ENCODE peak calls at places on chromosome 16, in six cellular contexts. B is RWPE1, G is cardiac muscle cell, O is tibial nerve, T is AG09309, J is prostate gland. V is an unnamed sample.

GRCh38 chr16:28100810-28101532 is 37.5 kb upstream of the GSG1L start:
- DNase-seq in B (no peak), O (no peak), T (no peak), J (no peak), G (no peak), V (no peak)

GRCh38 chr16:54462151-54462651 is 175.6 kb upstream of the IRX3 start:
- DNase-seq in T (peak; percentile 90), G (no peak), O (no peak), J (no peak), B (no peak), V (no peak)

GRCh38 chr16:2031081-2031577 is 4.4 kb downstream of the NHERF2 start:
- DNase-seq in B (no peak), T (no peak), J (no peak), G (no peak), O (no peak), V (no peak)

GRCh38 chr16:17177242-17177967 is 293.4 kb downstream of the XYLT1 start:
- DNase-seq in G (no peak), J (peak; percentile 8), O (no peak), B (peak; percentile 38), T (peak; percentile 28), V (no peak)

GRCh38 chr16:66434619-66435430 is 7.7 kb downstream of the BEAN1 start:
- DNase-seq in O (no peak), B (no peak), J (no peak), T (no peak), G (no peak), V (no peak)

GRCh38 chr16:64312292-64312691 is 809.6 kb downstream of the CDH11 start:
- DNase-seq in B (no peak), O (no peak), J (no peak), T (no peak), G (no peak), V (no peak)

GRCh38 chr16:51898872-51899271 is 648.1 kb downstream of the TOX3 start:
- DNase-seq in G (no peak), B (no peak), J (no peak), O (no peak), T (no peak), V (no peak)

GRCh38 chr16:69906838-69907301 is 44.3 kb upstream of the CLEC18A start:
- DNase-seq in O (no peak), J (no peak), T (peak; percentile 80), B (no peak), G (no peak), V (no peak)

GRCh38 chr16:79372504-79373184 is 227.9 kb downstream of the MAF start:
- DNase-seq in T (no peak), O (peak; percentile 8), B (peak; percentile 84), J (no peak), G (no peak), V (no peak)

GRCh38 chr16:9395958-9396359 is 304.5 kb downstream of the HAPSTR1 start:
- DNase-seq in J (no peak), T (no peak), O (no peak), G (no peak), B (no peak), V (no peak)

GRCh38 chr16:69311533-69312388 is 611 bp downstream of the VPS4A start:
- DNase-seq in J (no peak), B (peak; percentile 35), O (no peak), G (peak; percentile 52), T (no peak), V (no peak)

GRCh38 chr16:1810106-1810505 is 16.5 kb downstream of the HAGH start:
- DNase-seq in G (no peak), J (no peak), B (no peak), O (no peak), T (no peak), V (no peak)

GRCh38 chr16:87426423-87427215 is 34.5 kb downstream of the MAP1LC3B start:
- DNase-seq in T (no peak), G (no peak), O (no peak), J (no peak), B (no peak), V (no peak)

GRCh38 chr16:81421536-81421935 is 23.1 kb upstream of the CMIP start:
- DNase-seq in B (no peak), O (no peak), G (no peak), J (no peak), T (no peak), V (no peak)
- TF ChIP-seq CTCF in B (no peak), O (no peak), G (no peak), J (no peak), T (no peak), V (no peak)

DNA sequence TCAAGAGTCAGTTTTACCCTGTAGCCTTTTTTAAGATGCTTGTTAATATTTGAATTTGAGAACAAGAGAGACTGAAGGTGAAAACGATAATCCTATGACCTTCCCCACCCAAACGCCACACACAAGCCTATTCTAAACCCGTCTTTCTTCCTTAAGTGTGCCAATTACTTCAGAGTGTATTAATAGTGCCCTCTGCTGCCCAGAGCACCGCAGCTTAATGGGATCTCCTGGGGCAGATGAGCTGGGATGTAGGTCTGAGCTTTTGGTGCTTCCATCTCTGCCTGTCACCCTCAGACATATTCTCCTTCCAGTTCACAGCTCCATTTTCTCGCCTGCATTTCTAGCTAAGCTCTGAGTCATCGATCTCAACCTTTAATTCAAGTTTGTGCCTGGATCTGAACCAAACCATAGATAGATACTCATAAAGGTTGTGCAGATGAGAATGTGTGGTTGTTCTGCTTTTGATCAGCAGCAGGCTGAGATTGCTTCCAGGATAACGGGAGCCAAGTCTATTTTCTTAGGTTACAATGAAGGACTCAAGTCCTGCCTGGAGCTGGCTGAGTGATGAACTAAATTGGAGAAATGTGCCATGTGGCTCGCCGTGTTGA is 46.4 kb upstream of the CDH13 start:
- DNase-seq in T (no peak), B (peak; percentile 41), O (no peak), G (peak; percentile 19), J (peak; percentile 32), V (no peak)
- TF ChIP-seq CTCF in T (peak; percentile 55), B (no peak), O (no peak), G (peak; percentile 27), J (no peak), V (no peak)

GRCh38 chr16:74564451-74564984 is 42.4 kb downstream of the GLG1 start:
- DNase-seq in B (no peak), G (no peak), T (no peak), O (no peak), J (no peak), V (no peak)
- TF ChIP-seq CTCF in B (no peak), G (no peak), T (no peak), O (no peak), J (no peak), V (no peak)

GRCh38 chr16:48535831-48536599 is 74.0 kb downstream of the N4BP1 start:
- DNase-seq in G (no peak), O (no peak), J (peak; percentile 82), B (peak; percentile 26), T (no peak), V (peak; percentile 95)

GRCh38 chr16:48533931-48534330 is 76.0 kb downstream of the N4BP1 start:
- DNase-seq in G (no peak), J (no peak), B (no peak), O (no peak), T (no peak), V (no peak)

GRCh38 chr16:48534601-48535340 is 75.2 kb downstream of the N4BP1 start:
- DNase-seq in J (no peak), B (no peak), O (no peak), G (no peak), T (no peak), V (no peak)

GRCh38 chr16:48536600-48537200 is 73.3 kb downstream of the N4BP1 start:
- DNase-seq in T (no peak), O (no peak), J (no peak), B (no peak), G (no peak), V (peak; percentile 79)

GRCh38 chr16:48535369-48535787 is 74.6 kb downstream of the N4BP1 start:
- DNase-seq in G (no peak), B (no peak), T (no peak), J (no peak), O (no peak), V (no peak)
- TF ChIP-seq CTCF in G (no peak), B (no peak), T (no peak), J (no peak), O (no peak), V (no peak)

GRCh38 chr16:85826686-85827247 is 27.3 kb downstream of the COX4I1 start:
- DNase-seq in G (no peak), J (no peak), T (no peak), B (no peak), O (no peak), V (no peak)

GRCh38 chr16:85828166-85828565 is 28.7 kb downstream of the COX4I1 start:
- DNase-seq in G (no peak), T (no peak), J (no peak), B (no peak), O (no peak), V (no peak)

GRCh38 chr16:85823328-85823920 is 23.9 kb downstream of the COX4I1 start:
- DNase-seq in G (no peak), B (no peak), T (no peak), O (no peak), J (no peak), V (no peak)

GRCh38 chr16:85824161-85825135 is 25.0 kb downstream of the COX4I1 start:
- DNase-seq in O (no peak), B (no peak), J (no peak), G (no peak), T (no peak), V (no peak)

GRCh38 chr16:85825326-85825725 is 25.8 kb downstream of the COX4I1 start:
- DNase-seq in O (no peak), T (no peak), G (no peak), J (no peak), B (no peak), V (no peak)
- TF ChIP-seq CTCF in O (no peak), T (no peak), G (no peak), J (no peak), B (no peak), V (no peak)